ENCODE peak calls at places on chromosomes 5 and 9, in five cellular contexts. C is H1, Y is HepG2, K is GM12892, B is K562. T is an unnamed sample.
A peak's percentile ranks its signal among the peaks of the same experiment; 100 is the strongest.

GRCh38 chr5:179132586-179133355 is 72.6 kb downstream of the ZNF354C start:
- DNase-seq in C (no peak), Y (no peak), K (no peak), B (no peak), T (no peak)

GRCh38 chr9:99259231-99259918 is 37.3 kb downstream of the SEC61B start:
- DNase-seq in C (no peak), Y (no peak), K (no peak), B (peak; percentile 19), T (no peak)

GRCh38 chr9:90898229-90898628 is 96.6 kb downstream of the SYK start:
- DNase-seq in C (no peak), Y (no peak), K (no peak), B (no peak), T (no peak)

GRCh38 chr9:1120500-1120899 is 70.3 kb downstream of the DMRT2 start:
- DNase-seq in C (no peak), Y (no peak), K (no peak), B (no peak), T (no peak)

GRCh38 chr5:141084487-141084989 is 9.9 kb upstream of the PCDHB2 start:
- DNase-seq in C (peak; percentile 44), Y (peak; percentile 72), K (no peak), B (peak; percentile 7), T (no peak)

GRCh38 chr9:130110596-130111021 is 56.9 kb downstream of the GPR107 start:
- DNase-seq in C (no peak), Y (no peak), K (no peak), B (no peak), T (no peak)

GRCh38 chr5:159362190-159362589 is 31.9 kb upstream of the IL12B start:
- DNase-seq in C (no peak), Y (no peak), K (no peak), B (no peak), T (no peak)

GRCh38 chr5:134874831-134875655 is 872 bp downstream of the TXNDC15 start:
- DNase-seq in C (no peak), Y (peak; percentile 48), K (peak; percentile 29), B (peak; percentile 29), T (no peak)

GRCh38 chr9:114176601-114177295 is 21.4 kb downstream of the COL27A1 start:
- DNase-seq in C (no peak), Y (no peak), K (no peak), B (no peak), T (no peak)

GRCh38 chr5:75265731-75266130 is 29.1 kb upstream of the ANKRD31 start:
- DNase-seq in C (no peak), Y (peak; percentile 40), K (no peak), B (no peak), T (no peak)

GRCh38 chr5:153569036-153569435 is 78.6 kb downstream of the GRIA1 start:
- DNase-seq in C (no peak), Y (no peak), K (no peak), B (no peak), T (no peak)

GRCh38 chr5:124859027-124859426 is 112.6 kb upstream of the ZNF608 start:
- DNase-seq in C (no peak), Y (no peak), K (no peak), B (no peak), T (no peak)

GRCh38 chr5:87061046-87061445 is 206.6 kb upstream of the RASA1 start:
- DNase-seq in C (no peak), Y (no peak), K (no peak), B (no peak), T (no peak)

GRCh38 chr9:100589582-100589981 is 11.7 kb downstream of the CAVIN4 start:
- DNase-seq in C (no peak), Y (no peak), K (no peak), B (no peak), T (no peak)

DNA sequence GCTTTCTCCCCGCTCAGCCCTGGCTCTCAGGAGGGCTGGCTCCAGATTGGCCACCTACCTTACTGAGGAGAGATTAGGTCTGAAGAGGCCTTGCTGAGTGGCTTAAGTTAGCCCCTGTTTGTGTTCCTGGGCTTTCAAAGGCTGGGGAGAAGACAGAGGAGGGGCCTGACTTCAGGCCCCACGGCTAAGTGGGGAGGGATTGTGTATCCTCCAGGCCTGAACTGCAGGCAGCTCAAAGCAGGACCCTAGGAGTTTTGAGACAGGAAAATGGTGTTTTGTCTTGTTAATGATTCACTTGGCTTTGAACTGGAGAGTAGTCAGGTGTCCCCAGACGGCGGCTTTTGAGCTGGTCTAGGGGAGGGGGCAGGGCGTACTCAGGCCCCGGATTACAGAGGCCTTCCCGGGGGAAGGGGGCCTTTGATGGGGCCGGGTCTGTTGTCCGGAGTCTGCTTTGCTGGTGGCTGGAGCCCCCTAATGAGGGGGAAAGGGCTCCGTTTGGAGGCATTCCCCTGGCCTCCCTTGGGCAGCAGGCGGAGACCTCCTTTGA is 162.0 kb upstream of the SMIM23 start:
- DNase-seq in C (peak; percentile 79), Y (peak; percentile 75), K (no peak), B (no peak), T (no peak)
- TF ChIP-seq TAF1 in C (peak; percentile 46), Y (no peak), K (no peak), B (no peak), T (no peak)

GRCh38 chr9:77997611-77998349 is 33.8 kb downstream of the GNAQ start:
- DNase-seq in C (no peak), Y (no peak), K (no peak), B (no peak), T (no peak)
- TF ChIP-seq POLR2AphosphoS5 in C (no peak), Y (no peak), K (no peak), B (no peak), T (no peak)

GRCh38 chr9:15469862-15470261 is 40.9 kb downstream of the PSIP1 start:
- DNase-seq in C (no peak), Y (no peak), K (no peak), B (no peak), T (no peak)

GRCh38 chr9:15468113-15468512 is 42.7 kb downstream of the PSIP1 start:
- DNase-seq in C (no peak), Y (no peak), K (no peak), B (no peak), T (no peak)

DNA sequence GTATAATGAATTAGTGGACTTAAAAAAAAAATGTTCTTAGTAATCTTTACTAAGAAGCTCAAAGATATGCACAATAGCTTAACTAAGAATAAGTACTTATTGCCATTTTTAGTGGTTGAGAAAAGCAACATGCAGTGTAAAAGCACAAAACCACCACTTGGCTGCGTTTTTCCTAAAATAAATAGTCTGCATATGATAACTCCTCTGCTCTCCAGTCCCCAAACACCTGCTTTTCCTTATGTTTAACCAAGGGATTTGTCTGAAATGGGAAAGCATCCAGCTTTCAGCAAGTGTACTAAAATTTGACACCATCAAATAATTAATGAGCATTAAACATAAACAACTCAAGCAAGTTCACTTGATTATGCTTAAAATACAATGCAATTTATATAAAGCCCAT is 41.4 kb downstream of the PSIP1 start:
- DNase-seq in C (no peak), Y (no peak), K (no peak), B (no peak), T (no peak)
- TF ChIP-seq TAF1 in C (no peak), Y (no peak), K (no peak), B (no peak), T (no peak)

GRCh38 chr5:132263548-132264261 is 6.2 kb downstream of the PDLIM4 start:
- DNase-seq in C (no peak), Y (no peak), K (no peak), B (peak; percentile 65), T (no peak)
- TF ChIP-seq POLR2AphosphoS5 in C (no peak), Y (no peak), K (no peak), B (no peak), T (no peak)

GRCh38 chr5:60960591-60960990 is 15.6 kb downstream of the NDUFAF2 start:
- DNase-seq in C (no peak), Y (no peak), K (no peak), B (no peak), T (no peak)
- TF ChIP-seq TAF1 in C (no peak), Y (no peak), K (no peak), B (no peak), T (no peak)

GRCh38 chr5:151659001-151659754 is 27.5 kb downstream of the SPARC start:
- DNase-seq in C (peak; percentile 77), Y (peak; percentile 57), K (no peak), B (peak; percentile 83), T (peak; percentile 44)

GRCh38 chr5:151661968-151662732 is 24.6 kb downstream of the SPARC start:
- DNase-seq in C (no peak), Y (no peak), K (no peak), B (no peak), T (no peak)

GRCh38 chr5:151661096-151661495 is 25.6 kb downstream of the SPARC start:
- DNase-seq in C (no peak), Y (no peak), K (no peak), B (no peak), T (no peak)

GRCh38 chr5:151662805-151663204 is 23.9 kb downstream of the SPARC start:
- DNase-seq in C (no peak), Y (no peak), K (no peak), B (no peak), T (no peak)

DNA sequence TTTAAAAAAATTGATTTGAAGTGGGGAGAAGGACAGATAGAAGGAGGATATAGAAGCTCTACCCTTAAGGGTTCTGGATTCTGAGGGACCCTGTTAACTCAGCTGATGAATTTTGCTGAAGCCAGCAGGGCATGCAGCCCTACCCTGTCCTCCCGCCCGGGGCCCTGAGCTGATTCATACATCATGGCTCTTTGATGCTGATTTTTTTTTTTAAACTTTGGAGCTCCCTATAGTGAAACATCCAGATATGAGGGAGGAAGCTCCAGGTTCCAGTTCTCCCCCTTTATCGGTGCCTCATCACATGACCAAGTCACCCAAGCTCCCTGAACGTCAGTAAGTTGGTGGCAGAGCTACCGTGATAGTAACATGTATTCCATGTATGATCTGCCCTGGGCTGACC is 26.1 kb downstream of the SPARC start:
- DNase-seq in C (no peak), Y (no peak), K (no peak), B (no peak), T (no peak)
- TF ChIP-seq POLR2AphosphoS5 in C (no peak), Y (no peak), K (no peak), B (no peak), T (no peak)

DNA sequence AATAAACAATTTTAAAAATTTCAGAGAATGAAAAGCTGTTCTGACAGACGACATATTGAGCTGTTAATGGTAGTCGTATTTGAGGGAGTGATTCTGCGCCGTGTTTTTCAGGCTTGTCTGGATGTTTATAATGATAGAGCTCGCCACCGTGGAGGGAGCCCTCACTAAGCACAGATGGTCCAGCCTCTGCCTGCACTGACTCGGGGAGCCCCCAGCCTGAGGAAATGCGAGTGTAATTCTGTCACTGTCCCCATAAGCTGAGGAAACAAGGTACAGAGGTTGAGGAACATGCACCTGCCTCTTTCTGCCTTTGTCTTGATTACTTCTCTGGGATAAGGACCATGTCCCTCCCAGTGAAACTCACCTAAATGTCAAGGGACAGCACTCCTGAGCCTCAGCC is 7.4 kb upstream of the DBH start:
- DNase-seq in C (no peak), Y (no peak), K (no peak), B (no peak), T (no peak)
- TF ChIP-seq TAF1 in C (no peak), Y (no peak), K (no peak), B (no peak), T (no peak)

DNA sequence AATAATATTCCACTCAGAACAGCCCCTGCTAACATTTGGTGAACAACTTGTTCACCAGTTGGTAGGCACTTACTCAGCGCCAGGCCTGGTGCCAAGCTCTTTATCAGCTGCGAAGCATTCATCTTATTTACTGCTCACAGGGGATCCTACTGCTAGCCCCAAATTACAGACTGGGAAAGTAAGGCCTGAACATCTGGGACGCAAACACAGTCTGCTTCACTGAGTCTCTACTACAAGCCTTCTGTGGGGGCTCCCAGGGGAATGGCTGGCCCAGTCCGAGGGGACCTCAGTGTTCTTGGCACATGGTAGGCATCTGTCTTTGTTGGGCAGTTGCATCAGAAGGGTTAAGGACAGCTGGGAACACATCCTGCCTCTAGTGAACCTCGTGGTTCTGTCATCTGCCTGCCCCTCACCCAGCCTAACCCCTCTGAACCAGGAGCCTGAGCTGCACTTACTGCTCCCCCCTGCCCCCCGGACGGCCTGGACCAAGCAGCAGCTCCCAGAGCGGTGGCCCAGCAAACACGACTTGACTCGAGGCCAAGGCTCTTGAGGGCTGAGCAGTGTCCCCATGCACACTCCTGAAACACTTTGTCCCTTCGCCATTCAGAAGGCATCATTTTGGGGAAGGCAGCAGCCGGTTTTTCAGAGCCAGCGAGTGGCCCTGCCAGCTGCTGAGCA is at the start of gene PHYHD1:
- DNase-seq in C (no peak), Y (no peak), K (no peak), B (no peak), T (no peak)
- TF ChIP-seq POLR2AphosphoS5 in C (no peak), Y (no peak), K (no peak), B (no peak), T (no peak)